ENCODE peak calls at places on chromosomes 6 and 20, in eight cellular contexts. D is A549, F is SK-N-SH, K is IMR-90, G is GM12878, S is K562, J is H1, B is HepG2. L is an unnamed sample.

GRCh38 chr6:42454428-42454791 is 2.7 kb upstream of the TRERF1 start:
- DNase-seq in D (no peak), F (no peak), K (no peak), G (no peak), S (peak), J (no peak), B (no peak), L (peak)

GRCh38 chr6:132153221-132153896 is 202.2 kb upstream of the CCN2 start:
- DNase-seq in D (no peak), F (no peak), K (peak), G (no peak), S (no peak), J (no peak), B (no peak), L (no peak)

GRCh38 chr6:16803294-16804006 is 42.2 kb upstream of the ATXN1 start:
- DNase-seq in D (no peak), F (no peak), K (peak), G (no peak), S (peak), J (peak), B (peak), L (peak)

GRCh38 chr6:7243188-7243942 is 69.6 kb downstream of the SSR1 start:
- DNase-seq in D (peak), F (peak), K (peak), G (no peak), S (peak), J (no peak), B (peak), L (peak)

GRCh38 chr6:44564906-44565524 is 177.5 kb downstream of the CDC5L start:
- DNase-seq in D (no peak), F (no peak), K (no peak), G (no peak), S (no peak), J (no peak), B (no peak), L (no peak)

GRCh38 chr6:148760143-148760505 is 13.3 kb downstream of the UST start:
- DNase-seq in D (no peak), F (no peak), K (no peak), G (no peak), S (no peak), J (no peak), B (no peak), L (no peak)

GRCh38 chr6:37020426-37021211 is 15.2 kb downstream of the FGD2 start:
- DNase-seq in D (no peak), F (no peak), K (no peak), G (no peak), S (no peak), J (no peak), B (no peak), L (peak)

GRCh38 chr6:113684382-113684901 is 172.7 kb upstream of the MARCKS start:
- DNase-seq in D (no peak), F (no peak), K (peak), G (no peak), S (no peak), J (no peak), B (peak), L (no peak)

GRCh38 chr6:12369355-12369754 is 79.2 kb downstream of the EDN1 start:
- DNase-seq in D (no peak), F (no peak), K (no peak), G (no peak), S (no peak), J (no peak), B (no peak), L (no peak)

GRCh38 chr6:47031656-47032055 is 10.5 kb downstream of the ADGRF1 start:
- DNase-seq in D (no peak), F (no peak), K (no peak), G (no peak), S (no peak), J (no peak), B (no peak), L (no peak)

GRCh38 chr6:15206887-15207286 is 39.0 kb upstream of the JARID2 start:
- DNase-seq in D (no peak), F (no peak), K (no peak), G (no peak), S (no peak), J (no peak), B (no peak), L (no peak)

GRCh38 chr20:3165473-3166337 is 6.0 kb upstream of the FASTKD5 start:
- DNase-seq in D (no peak), F (no peak), K (peak), G (no peak), S (no peak), J (no peak), B (no peak), L (no peak)

GRCh38 chr6:44470106-44470446 is 82.6 kb downstream of the CDC5L start:
- DNase-seq in D (no peak), F (no peak), K (no peak), G (no peak), S (no peak), J (no peak), B (no peak), L (no peak)

GRCh38 chr6:137978252-137978896 is 111.3 kb downstream of the TNFAIP3 start:
- DNase-seq in D (no peak), F (no peak), K (no peak), G (peak), S (peak), J (no peak), B (no peak), L (no peak)

GRCh38 chr6:147548930-147549475 is 40.5 kb downstream of the SAMD5 start:
- DNase-seq in D (no peak), F (no peak), K (no peak), G (no peak), S (no peak), J (no peak), B (no peak), L (no peak)

GRCh38 chr6:35146453-35146852 is 5.3 kb upstream of the TCP11 start:
- DNase-seq in D (peak), F (peak), K (peak), G (no peak), S (peak), J (no peak), B (peak), L (peak)

GRCh38 chr6:145829102-145829501 is 14.5 kb upstream of the FBXO30 start:
- DNase-seq in D (no peak), F (no peak), K (no peak), G (no peak), S (no peak), J (no peak), B (no peak), L (peak)

GRCh38 chr6:5674723-5675122 is 332.0 kb downstream of the NRN1 start:
- DNase-seq in D (no peak), F (no peak), K (no peak), G (no peak), S (no peak), J (no peak), B (no peak), L (no peak)

GRCh38 chr6:5679696-5680494 is 326.8 kb downstream of the NRN1 start:
- DNase-seq in D (no peak), F (no peak), K (no peak), G (no peak), S (no peak), J (no peak), B (no peak), L (no peak)

GRCh38 chr6:5676701-5677100 is 330.0 kb downstream of the NRN1 start:
- DNase-seq in D (no peak), F (no peak), K (no peak), G (no peak), S (no peak), J (no peak), B (no peak), L (no peak)

GRCh38 chr6:5679271-5679670 is 327.5 kb downstream of the NRN1 start:
- DNase-seq in D (no peak), F (no peak), K (no peak), G (no peak), S (no peak), J (no peak), B (no peak), L (no peak)

DNA sequence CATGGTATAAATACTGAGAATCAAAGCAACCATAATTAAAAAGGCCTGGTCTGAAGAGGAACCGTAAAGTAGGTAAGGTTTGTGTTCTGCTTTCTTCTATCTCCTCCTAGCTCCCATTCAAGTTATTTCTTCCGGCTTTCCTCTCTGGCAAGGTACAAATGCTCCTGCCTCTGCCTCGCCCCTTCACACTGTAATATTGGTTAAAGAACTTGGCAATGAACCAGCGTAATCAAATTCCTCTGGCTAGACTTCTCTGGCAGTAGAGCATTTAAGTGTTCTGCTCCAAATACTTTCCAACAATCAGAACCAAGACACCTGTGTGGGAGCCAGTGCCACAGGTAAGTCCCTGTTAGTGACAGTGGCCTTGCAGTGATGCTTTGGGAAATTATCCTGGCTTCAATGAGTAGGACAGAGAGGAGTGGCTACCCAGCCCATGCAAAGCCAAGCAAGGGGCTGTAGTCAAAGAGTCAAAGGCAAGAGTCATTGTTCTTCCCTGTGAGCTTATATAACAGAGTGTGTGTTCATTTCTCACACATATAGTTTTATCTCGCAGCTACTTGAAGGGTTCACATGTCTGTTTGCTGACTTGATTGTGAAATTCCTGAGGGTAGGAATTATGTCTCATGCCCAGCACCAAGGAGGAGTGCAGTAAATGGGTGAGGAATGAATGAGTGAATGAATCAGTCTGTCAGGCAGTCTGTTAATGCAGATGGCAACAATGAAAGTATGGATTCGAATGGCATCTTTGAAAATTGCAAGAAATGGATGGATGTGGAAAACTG is 329.3 kb downstream of the NRN1 start:
- DNase-seq in D (no peak), F (no peak), K (peak), G (no peak), S (no peak), J (no peak), B (no peak), L (no peak)
- TF ChIP-seq USF2 in D (no peak), F (no peak), K (no peak), G (no peak), S (no peak), J (no peak), B (no peak), L (no peak)

DNA sequence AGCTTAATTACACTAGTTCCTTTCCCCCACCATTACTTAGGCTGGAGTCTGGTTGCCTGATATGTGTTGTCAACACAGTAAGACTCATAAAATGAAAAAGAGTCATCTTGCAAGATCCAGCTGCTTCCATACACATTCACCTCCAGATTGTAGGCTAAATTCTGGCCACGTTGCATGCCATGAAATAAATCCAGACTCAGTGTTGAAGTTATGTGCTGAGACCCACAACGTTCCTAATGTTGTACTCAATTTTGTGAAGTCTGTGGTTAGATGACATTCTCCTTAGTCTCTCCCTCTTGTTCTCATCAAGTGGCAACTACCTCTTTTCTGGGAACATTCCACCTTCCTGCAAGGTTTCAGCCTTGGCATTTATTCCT is 212.3 kb downstream of the LMBRD1 start:
- DNase-seq in D (no peak), F (peak), K (no peak), G (no peak), S (no peak), J (no peak), B (no peak), L (no peak)
- TF ChIP-seq USF2 in D (no peak), F (no peak), K (no peak), G (no peak), S (no peak), J (no peak), B (no peak), L (no peak)

DNA sequence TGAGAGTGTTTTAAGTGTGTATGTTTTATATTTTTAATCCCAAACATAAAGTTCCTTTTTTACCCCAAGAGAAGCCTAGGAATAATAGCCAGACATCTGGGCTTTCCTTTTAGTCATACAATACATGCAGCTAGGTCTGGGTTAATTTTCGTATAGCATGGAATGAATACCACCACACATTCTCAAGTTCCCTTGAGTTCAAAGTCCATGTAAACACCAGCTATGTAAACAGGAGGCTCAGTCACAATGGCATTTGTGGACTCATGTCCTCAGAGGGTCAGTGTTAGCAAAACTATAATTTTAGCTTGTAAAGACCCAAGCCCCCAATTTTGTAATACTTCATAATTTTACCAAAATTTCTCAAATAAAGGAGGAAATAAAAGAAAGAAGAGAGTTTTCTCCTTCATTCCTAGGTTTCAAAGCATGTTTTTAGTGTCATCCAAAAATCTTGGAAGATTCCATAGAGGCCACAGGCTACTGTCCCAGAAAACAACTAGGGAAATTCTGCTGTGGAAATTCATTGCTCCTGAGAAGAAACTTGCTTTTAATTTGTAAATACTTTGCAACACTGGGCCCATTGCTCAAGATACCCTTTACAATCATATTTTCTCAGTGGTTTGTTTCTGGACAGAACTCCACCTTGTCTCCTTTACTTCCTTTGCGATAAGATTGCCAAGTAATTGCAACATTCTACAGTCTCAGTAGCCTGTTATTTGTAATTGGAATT is 671.2 kb downstream of the COL12A1 start:
- DNase-seq in D (peak), F (no peak), K (peak), G (no peak), S (no peak), J (no peak), B (peak), L (no peak)
- TF ChIP-seq USF2 in D (no peak), F (no peak), K (no peak), G (no peak), S (no peak), J (no peak), B (no peak), L (no peak)

GRCh38 chr20:46213946-46214830 is 94.1 kb downstream of the CDH22 start:
- DNase-seq in D (peak), F (no peak), K (no peak), G (no peak), S (no peak), J (no peak), B (no peak), L (no peak)
- TF ChIP-seq USF2 in D (no peak), F (no peak), K (no peak), G (no peak), S (no peak), J (no peak), B (no peak), L (no peak)

DNA sequence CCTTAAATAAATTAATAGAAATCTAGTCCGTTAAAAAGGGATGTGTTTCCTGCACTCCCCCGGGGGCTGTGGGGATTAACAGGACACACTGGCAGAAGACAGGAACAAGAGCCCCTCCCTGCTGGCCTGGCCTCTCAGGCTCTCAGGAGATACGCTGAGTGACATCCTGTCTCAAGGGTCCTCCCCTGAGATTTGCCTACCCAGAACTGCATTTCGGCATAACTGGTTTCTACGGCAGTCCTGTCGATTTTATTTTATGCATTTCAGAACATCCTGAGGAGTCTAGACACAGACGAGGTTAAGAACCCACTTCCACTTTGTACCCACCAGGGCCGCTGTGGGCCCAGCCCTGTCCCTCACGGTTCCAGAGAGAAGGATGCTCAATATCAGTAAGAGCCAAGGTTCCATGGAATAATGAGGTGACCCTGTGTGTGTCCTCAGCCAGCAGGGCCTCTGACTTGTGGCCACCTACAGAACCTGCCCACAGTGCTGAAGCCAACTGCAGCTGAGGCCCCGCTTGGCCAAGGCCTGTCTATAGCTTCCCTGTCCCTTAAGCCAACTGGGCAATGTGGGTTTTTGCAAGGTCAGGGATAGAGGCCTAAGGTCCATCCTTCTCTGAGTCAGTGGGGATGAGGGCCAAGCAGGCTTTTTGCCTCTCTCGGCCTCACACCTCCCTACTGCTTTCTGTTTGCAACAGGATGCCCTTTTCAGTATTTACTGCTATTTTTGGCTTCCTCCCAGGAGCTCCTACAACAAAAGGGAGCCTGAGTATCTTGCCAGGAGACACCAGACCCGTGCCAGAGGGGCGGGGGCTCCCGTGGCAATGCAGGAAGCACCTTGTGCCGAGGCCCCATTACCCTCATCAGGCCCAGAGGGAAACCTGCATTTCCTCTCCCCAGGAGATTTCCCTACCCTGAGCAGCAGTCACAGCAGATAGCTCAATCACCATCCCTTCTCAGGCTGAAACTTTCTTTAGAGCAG is 14.7 kb downstream of the UQCC2 start:
- DNase-seq in D (no peak), F (peak), K (peak), G (no peak), S (no peak), J (no peak), B (no peak), L (no peak)
- TF ChIP-seq USF2 in D (no peak), F (no peak), K (no peak), G (no peak), S (no peak), J (no peak), B (no peak), L (no peak)

L was measured in WTC11.